ENCODE peak calls at places on chromosomes 16 and 17, in ten cellular contexts. One of them, this sample, is unnamed. For H3K36me3, the result is how much of the 10 kb centered on the place peaks cover.

GRCh38 chr16:66382966-66383299 is 16.4 kb downstream of the CDH5 start:
- DNase-seq in neuronal stem cell: no peak
- DNase-seq in transverse colon: no peak
- DNase-seq in upper lobe of right lung: no peak
- DNase-seq in heart right ventricle: no peak
- DNase-seq in lung: no peak
- DNase-seq in CD4-positive, CD25-positive, alpha-beta regulatory T cell: no peak
- DNase-seq in IMR-90: peak
- DNase-seq in adrenal gland: no peak
- DNase-seq in brain microvascular endothelial cell: peak
- DNase-seq in this sample: no peak

GRCh38 chr16:82037251-82037650 is 2.2 kb downstream of the HSD17B2 start:
- DNase-seq in neuronal stem cell: no peak
- DNase-seq in transverse colon: no peak
- DNase-seq in upper lobe of right lung: no peak
- DNase-seq in heart right ventricle: no peak
- DNase-seq in lung: no peak
- DNase-seq in CD4-positive, CD25-positive, alpha-beta regulatory T cell: no peak
- DNase-seq in IMR-90: no peak
- DNase-seq in adrenal gland: no peak
- DNase-seq in brain microvascular endothelial cell: peak
- DNase-seq in this sample: no peak

GRCh38 chr17:2059125-2059836 is 4.4 kb downstream of the HIC1 start:
- DNase-seq in neuronal stem cell: no peak
- DNase-seq in transverse colon: no peak
- DNase-seq in upper lobe of right lung: no peak
- DNase-seq in heart right ventricle: no peak
- DNase-seq in lung: no peak
- DNase-seq in CD4-positive, CD25-positive, alpha-beta regulatory T cell: no peak
- DNase-seq in IMR-90: no peak
- DNase-seq in adrenal gland: peak
- DNase-seq in brain microvascular endothelial cell: no peak
- DNase-seq in this sample: no peak

GRCh38 chr16:48949636-48950035 is 332.0 kb downstream of the CBLN1 start:
- DNase-seq in neuronal stem cell: no peak
- DNase-seq in transverse colon: no peak
- DNase-seq in upper lobe of right lung: no peak
- DNase-seq in heart right ventricle: no peak
- DNase-seq in lung: no peak
- DNase-seq in CD4-positive, CD25-positive, alpha-beta regulatory T cell: no peak
- DNase-seq in IMR-90: peak
- DNase-seq in adrenal gland: no peak
- DNase-seq in brain microvascular endothelial cell: no peak
- DNase-seq in this sample: no peak

GRCh38 chr17:72613411-72614292 is 478.8 kb downstream of the SLC39A11 start:
- DNase-seq in neuronal stem cell: no peak
- DNase-seq in transverse colon: no peak
- DNase-seq in upper lobe of right lung: no peak
- DNase-seq in heart right ventricle: no peak
- DNase-seq in lung: no peak
- DNase-seq in CD4-positive, CD25-positive, alpha-beta regulatory T cell: no peak
- DNase-seq in IMR-90: peak
- DNase-seq in adrenal gland: no peak
- DNase-seq in brain microvascular endothelial cell: peak
- DNase-seq in this sample: no peak

GRCh38 chr16:69176033-69176780 is 10.8 kb upstream of the SNTB2 start:
- DNase-seq in neuronal stem cell: no peak
- DNase-seq in transverse colon: no peak
- DNase-seq in upper lobe of right lung: no peak
- DNase-seq in heart right ventricle: no peak
- DNase-seq in lung: no peak
- DNase-seq in CD4-positive, CD25-positive, alpha-beta regulatory T cell: no peak
- DNase-seq in IMR-90: peak
- DNase-seq in adrenal gland: no peak
- DNase-seq in brain microvascular endothelial cell: peak
- DNase-seq in this sample: no peak

GRCh38 chr16:4371481-4372314 is at the start of gene VASN:
- DNase-seq in neuronal stem cell: peak
- DNase-seq in transverse colon: peak
- DNase-seq in upper lobe of right lung: peak
- DNase-seq in heart right ventricle: peak
- DNase-seq in lung: peak
- DNase-seq in CD4-positive, CD25-positive, alpha-beta regulatory T cell: peak
- DNase-seq in IMR-90: peak
- DNase-seq in adrenal gland: peak
- DNase-seq in brain microvascular endothelial cell: peak
- DNase-seq in this sample: no peak

GRCh38 chr16:57720142-57720575 is 15.4 kb upstream of the KATNB1 start:
- DNase-seq in neuronal stem cell: no peak
- DNase-seq in transverse colon: peak
- DNase-seq in upper lobe of right lung: no peak
- DNase-seq in heart right ventricle: peak
- DNase-seq in lung: peak
- DNase-seq in CD4-positive, CD25-positive, alpha-beta regulatory T cell: peak
- DNase-seq in IMR-90: peak
- DNase-seq in adrenal gland: peak
- DNase-seq in brain microvascular endothelial cell: peak
- DNase-seq in this sample: no peak

GRCh38 chr17:50214986-50215730 is 13.7 kb upstream of the COL1A1 start:
- DNase-seq in neuronal stem cell: no peak
- DNase-seq in transverse colon: no peak
- DNase-seq in upper lobe of right lung: no peak
- DNase-seq in heart right ventricle: no peak
- DNase-seq in lung: no peak
- DNase-seq in CD4-positive, CD25-positive, alpha-beta regulatory T cell: no peak
- DNase-seq in IMR-90: no peak
- DNase-seq in adrenal gland: no peak
- DNase-seq in brain microvascular endothelial cell: no peak
- DNase-seq in this sample: no peak

GRCh38 chr16:78365376-78365775 is 265.9 kb downstream of the WWOX start:
- DNase-seq in neuronal stem cell: no peak
- DNase-seq in transverse colon: no peak
- DNase-seq in upper lobe of right lung: no peak
- DNase-seq in heart right ventricle: no peak
- DNase-seq in lung: no peak
- DNase-seq in CD4-positive, CD25-positive, alpha-beta regulatory T cell: no peak
- DNase-seq in IMR-90: no peak
- DNase-seq in adrenal gland: no peak
- DNase-seq in brain microvascular endothelial cell: no peak
- DNase-seq in this sample: no peak

GRCh38 chr16:27465483-27465879 is 63.5 kb downstream of the IL21R start:
- DNase-seq in neuronal stem cell: no peak
- DNase-seq in transverse colon: no peak
- DNase-seq in upper lobe of right lung: no peak
- DNase-seq in heart right ventricle: no peak
- DNase-seq in lung: no peak
- DNase-seq in CD4-positive, CD25-positive, alpha-beta regulatory T cell: no peak
- DNase-seq in IMR-90: no peak
- DNase-seq in adrenal gland: no peak
- DNase-seq in brain microvascular endothelial cell: no peak
- DNase-seq in this sample: no peak

GRCh38 chr17:63950940-63951907 is 19.1 kb upstream of the CD79B start:
- DNase-seq in neuronal stem cell: no peak
- DNase-seq in transverse colon: peak
- DNase-seq in upper lobe of right lung: no peak
- DNase-seq in heart right ventricle: no peak
- DNase-seq in lung: no peak
- DNase-seq in CD4-positive, CD25-positive, alpha-beta regulatory T cell: peak
- DNase-seq in IMR-90: no peak
- DNase-seq in adrenal gland: no peak
- DNase-seq in brain microvascular endothelial cell: no peak
- DNase-seq in this sample: no peak

GRCh38 chr16:76059186-76059585 is 218.0 kb upstream of the CNTNAP4 start:
- DNase-seq in neuronal stem cell: no peak
- DNase-seq in transverse colon: no peak
- DNase-seq in upper lobe of right lung: no peak
- DNase-seq in heart right ventricle: no peak
- DNase-seq in lung: no peak
- DNase-seq in CD4-positive, CD25-positive, alpha-beta regulatory T cell: no peak
- DNase-seq in IMR-90: no peak
- DNase-seq in adrenal gland: no peak
- DNase-seq in brain microvascular endothelial cell: no peak
- DNase-seq in this sample: no peak

GRCh38 chr16:84879569-84880487 is 60.0 kb downstream of the CRISPLD2 start:
- DNase-seq in neuronal stem cell: no peak
- DNase-seq in transverse colon: no peak
- DNase-seq in upper lobe of right lung: no peak
- DNase-seq in heart right ventricle: no peak
- DNase-seq in lung: no peak
- DNase-seq in CD4-positive, CD25-positive, alpha-beta regulatory T cell: no peak
- DNase-seq in IMR-90: no peak
- DNase-seq in adrenal gland: no peak
- DNase-seq in brain microvascular endothelial cell: no peak
- DNase-seq in this sample: no peak

GRCh38 chr16:84718-85452 is 6.9 kb downstream of the MPG start:
- DNase-seq in neuronal stem cell: no peak
- DNase-seq in transverse colon: peak
- DNase-seq in upper lobe of right lung: peak
- DNase-seq in heart right ventricle: no peak
- DNase-seq in lung: peak
- DNase-seq in CD4-positive, CD25-positive, alpha-beta regulatory T cell: peak
- DNase-seq in IMR-90: peak
- DNase-seq in adrenal gland: peak
- DNase-seq in brain microvascular endothelial cell: peak
- DNase-seq in this sample: no peak

GRCh38 chr16:9112844-9113186 is 21.4 kb downstream of the HAPSTR1 start:
- DNase-seq in neuronal stem cell: no peak
- DNase-seq in transverse colon: no peak
- DNase-seq in upper lobe of right lung: no peak
- DNase-seq in heart right ventricle: no peak
- DNase-seq in lung: no peak
- DNase-seq in CD4-positive, CD25-positive, alpha-beta regulatory T cell: no peak
- DNase-seq in IMR-90: no peak
- DNase-seq in adrenal gland: no peak
- DNase-seq in brain microvascular endothelial cell: no peak
- DNase-seq in this sample: no peak
- H3K36me3 ChIP-seq in neuronal stem cell: half or more
- H3K36me3 ChIP-seq in transverse colon: under half
- H3K36me3 ChIP-seq in upper lobe of right lung: under half
- H3K36me3 ChIP-seq in heart right ventricle: under half
- H3K36me3 ChIP-seq in lung: under half
- H3K36me3 ChIP-seq in CD4-positive, CD25-positive, alpha-beta regulatory T cell: half or more
- H3K36me3 ChIP-seq in IMR-90: under half
- H3K36me3 ChIP-seq in adrenal gland: under half
- H3K36me3 ChIP-seq in brain microvascular endothelial cell: half or more
- H3K36me3 ChIP-seq in this sample: under half

GRCh38 chr17:151004-151403 is 13.6 kb downstream of the SCGB1C2 start:
- DNase-seq in neuronal stem cell: no peak
- DNase-seq in transverse colon: no peak
- DNase-seq in upper lobe of right lung: no peak
- DNase-seq in heart right ventricle: no peak
- DNase-seq in lung: no peak
- DNase-seq in CD4-positive, CD25-positive, alpha-beta regulatory T cell: no peak
- DNase-seq in IMR-90: no peak
- DNase-seq in adrenal gland: peak
- DNase-seq in brain microvascular endothelial cell: no peak
- DNase-seq in this sample: no peak
- H3K27ac ChIP-seq in neuronal stem cell: no peak
- H3K27ac ChIP-seq in transverse colon: no peak
- H3K27ac ChIP-seq in upper lobe of right lung: no peak
- H3K27ac ChIP-seq in heart right ventricle: no peak
- H3K27ac ChIP-seq in lung: no peak
- H3K27ac ChIP-seq in CD4-positive, CD25-positive, alpha-beta regulatory T cell: no peak
- H3K27ac ChIP-seq in IMR-90: no peak
- H3K27ac ChIP-seq in adrenal gland: no peak
- H3K27ac ChIP-seq in brain microvascular endothelial cell: no peak
- H3K27ac ChIP-seq in this sample: no peak

GRCh38 chr17:45031231-45032149 is 19.9 kb downstream of the DCAKD start:
- DNase-seq in neuronal stem cell: no peak
- DNase-seq in transverse colon: no peak
- DNase-seq in upper lobe of right lung: no peak
- DNase-seq in heart right ventricle: no peak
- DNase-seq in lung: no peak
- DNase-seq in CD4-positive, CD25-positive, alpha-beta regulatory T cell: no peak
- DNase-seq in IMR-90: no peak
- DNase-seq in adrenal gland: no peak
- DNase-seq in brain microvascular endothelial cell: no peak
- DNase-seq in this sample: no peak

GRCh38 chr17:45029096-45029495 is 22.3 kb downstream of the DCAKD start:
- DNase-seq in neuronal stem cell: no peak
- DNase-seq in transverse colon: no peak
- DNase-seq in upper lobe of right lung: no peak
- DNase-seq in heart right ventricle: no peak
- DNase-seq in lung: no peak
- DNase-seq in CD4-positive, CD25-positive, alpha-beta regulatory T cell: no peak
- DNase-seq in IMR-90: no peak
- DNase-seq in adrenal gland: no peak
- DNase-seq in brain microvascular endothelial cell: no peak
- DNase-seq in this sample: no peak

GRCh38 chr17:45029758-45030423 is 21.5 kb downstream of the DCAKD start:
- DNase-seq in neuronal stem cell: no peak
- DNase-seq in transverse colon: no peak
- DNase-seq in upper lobe of right lung: no peak
- DNase-seq in heart right ventricle: no peak
- DNase-seq in lung: no peak
- DNase-seq in CD4-positive, CD25-positive, alpha-beta regulatory T cell: no peak
- DNase-seq in IMR-90: no peak
- DNase-seq in adrenal gland: no peak
- DNase-seq in brain microvascular endothelial cell: no peak
- DNase-seq in this sample: no peak

GRCh38 chr17:45032150-45032493 is 19.3 kb downstream of the DCAKD start:
- DNase-seq in neuronal stem cell: no peak
- DNase-seq in transverse colon: no peak
- DNase-seq in upper lobe of right lung: no peak
- DNase-seq in heart right ventricle: no peak
- DNase-seq in lung: no peak
- DNase-seq in CD4-positive, CD25-positive, alpha-beta regulatory T cell: no peak
- DNase-seq in IMR-90: no peak
- DNase-seq in adrenal gland: no peak
- DNase-seq in brain microvascular endothelial cell: no peak
- DNase-seq in this sample: no peak

DNA sequence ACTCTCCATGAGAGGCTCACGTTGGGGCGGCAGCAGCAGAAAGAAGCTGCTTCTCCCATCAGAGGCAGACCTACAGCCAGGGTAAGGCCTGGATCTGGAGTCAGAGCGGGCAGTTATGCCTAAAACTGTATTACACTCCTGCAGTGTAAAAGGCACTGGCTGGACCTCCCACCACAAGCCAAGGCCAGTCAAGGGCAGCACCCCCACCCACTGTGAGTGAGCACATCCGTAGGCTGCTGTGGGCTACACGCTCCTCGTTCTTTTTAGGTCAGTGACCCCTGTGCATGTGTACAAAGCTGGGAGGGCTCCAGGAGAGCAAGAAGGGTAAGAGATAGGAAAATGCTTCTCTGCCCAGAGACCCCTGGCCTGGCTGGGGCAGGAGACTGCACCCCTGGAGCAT is 20.7 kb downstream of the DCAKD start:
- DNase-seq in neuronal stem cell: no peak
- DNase-seq in transverse colon: no peak
- DNase-seq in upper lobe of right lung: no peak
- DNase-seq in heart right ventricle: no peak
- DNase-seq in lung: no peak
- DNase-seq in CD4-positive, CD25-positive, alpha-beta regulatory T cell: no peak
- DNase-seq in IMR-90: no peak
- DNase-seq in adrenal gland: peak
- DNase-seq in brain microvascular endothelial cell: no peak
- DNase-seq in this sample: no peak
- H3K36me3 ChIP-seq in neuronal stem cell: half or more
- H3K36me3 ChIP-seq in transverse colon: under half
- H3K36me3 ChIP-seq in upper lobe of right lung: under half
- H3K36me3 ChIP-seq in heart right ventricle: half or more
- H3K36me3 ChIP-seq in lung: under half
- H3K36me3 ChIP-seq in CD4-positive, CD25-positive, alpha-beta regulatory T cell: half or more
- H3K36me3 ChIP-seq in IMR-90: under half
- H3K36me3 ChIP-seq in adrenal gland: under half
- H3K36me3 ChIP-seq in brain microvascular endothelial cell: under half
- H3K36me3 ChIP-seq in this sample: under half

GRCh38 chr17:5581655-5582054 is 2.7 kb downstream of the NLRP1 start:
- DNase-seq in neuronal stem cell: no peak
- DNase-seq in transverse colon: no peak
- DNase-seq in upper lobe of right lung: no peak
- DNase-seq in heart right ventricle: no peak
- DNase-seq in lung: no peak
- DNase-seq in CD4-positive, CD25-positive, alpha-beta regulatory T cell: no peak
- DNase-seq in IMR-90: no peak
- DNase-seq in adrenal gland: no peak
- DNase-seq in brain microvascular endothelial cell: no peak
- DNase-seq in this sample: no peak
- H3K27ac ChIP-seq in neuronal stem cell: no peak
- H3K27ac ChIP-seq in transverse colon: no peak
- H3K27ac ChIP-seq in upper lobe of right lung: no peak
- H3K27ac ChIP-seq in heart right ventricle: no peak
- H3K27ac ChIP-seq in lung: no peak
- H3K27ac ChIP-seq in CD4-positive, CD25-positive, alpha-beta regulatory T cell: no peak
- H3K27ac ChIP-seq in IMR-90: no peak
- H3K27ac ChIP-seq in adrenal gland: no peak
- H3K27ac ChIP-seq in brain microvascular endothelial cell: no peak
- H3K27ac ChIP-seq in this sample: no peak

This sample was measured in esophagus squamous epithelium.